ENCODE peak calls at places on chromosomes 1 and 21, in five cellular contexts. P, I, E, O and X are unnamed samples.
A peak's percentile ranks its signal among the peaks of the same experiment; 100 is the strongest.

GRCh38 chr1:44808063-44808937 is at the start of gene BTBD19:
- DNase-seq in P (peak; percentile 93), O (peak; percentile 62), I (no peak), E (peak; percentile 78), X (peak; percentile 73)

GRCh38 chr1:93844262-93845045 is 34.6 kb downstream of the DNTTIP2 start:
- DNase-seq in I (peak; percentile 83), O (no peak), E (peak; percentile 78), P (peak; percentile 70), X (peak; percentile 68)

GRCh38 chr1:93738075-93738622 is 56.5 kb upstream of the BCAR3 start:
- DNase-seq in E (peak; percentile 99), I (no peak), P (peak; percentile 95), O (no peak), X (no peak)

GRCh38 chr1:235015291-235015990 is 113.2 kb downstream of the TOMM20 start:
- DNase-seq in E (no peak), P (no peak), O (no peak), I (no peak), X (no peak)

GRCh38 chr1:58870298-58870676 is 86.4 kb upstream of the JUN start:
- DNase-seq in I (no peak), P (no peak), O (no peak), E (peak; percentile 86), X (no peak)

GRCh38 chr21:33238565-33239255 is 9.0 kb downstream of the IFNAR2 start:
- DNase-seq in O (no peak), P (peak; percentile 22), I (peak; percentile 86), E (no peak), X (no peak)

GRCh38 chr1:227323164-227323955 is 5.1 kb upstream of the CDC42BPA start:
- DNase-seq in I (no peak), P (no peak), O (no peak), E (no peak), X (no peak)

GRCh38 chr1:39204441-39205081 is at the start of gene MACF1:
- DNase-seq in P (peak; percentile 78), E (peak; percentile 91), O (peak; percentile 23), I (peak; percentile 61), X (peak; percentile 58)

GRCh38 chr1:9069324-9070100 is at the start of gene SLC2A5:
- DNase-seq in E (no peak), P (peak; percentile 46), O (no peak), I (peak; percentile 97), X (peak; percentile 39)

GRCh38 chr1:66490817-66491216 is 43.1 kb upstream of the SGIP1 start:
- DNase-seq in E (no peak), P (no peak), I (no peak), O (no peak), X (no peak)

GRCh38 chr21:41877901-41878830 is 978 bp downstream of the PRDM15 start:
- DNase-seq in I (peak; percentile 88), O (no peak), E (peak; percentile 40), P (peak; percentile 62), X (peak; percentile 30)

GRCh38 chr1:178571807-178572206 is 58.9 kb downstream of the TEX35 start:
- DNase-seq in P (peak; percentile 55), O (no peak), E (no peak), I (no peak), X (no peak)

GRCh38 chr21:36429672-36430546 is 44.7 kb downstream of the CHAF1B start:
- DNase-seq in E (peak; percentile 100), P (peak; percentile 97), I (no peak), O (no peak), X (no peak)

GRCh38 chr1:27418326-27418761 is 25.9 kb downstream of the GPR3 start:
- DNase-seq in P (peak; percentile 95), E (peak; percentile 91), I (no peak), O (peak; percentile 64), X (peak; percentile 79)

GRCh38 chr21:41933259-41934079 is 20.3 kb downstream of the C2CD2 start:
- DNase-seq in I (no peak), E (peak; percentile 11), O (no peak), P (peak; percentile 58), X (no peak)

GRCh38 chr1:112674986-112675727 is 698 bp downstream of the MOV10 start:
- DNase-seq in I (peak; percentile 41), E (no peak), P (peak; percentile 73), O (no peak), X (peak; percentile 32)

GRCh38 chr1:153356392-153357075 is 1.1 kb upstream of the S100A9 start:
- DNase-seq in P (no peak), O (no peak), E (no peak), I (no peak), X (no peak)

GRCh38 chr1:224047538-224047937 is 66.4 kb upstream of the FBXO28 start:
- DNase-seq in O (no peak), P (no peak), I (no peak), E (no peak), X (no peak)

GRCh38 chr1:27356628-27357280 is 10.0 kb downstream of the MAP3K6 start:
- DNase-seq in P (no peak), E (no peak), O (no peak), I (peak; percentile 48), X (no peak)

GRCh38 chr1:20588634-20589225 is at the start of gene CDA:
- DNase-seq in P (peak; percentile 46), O (no peak), I (no peak), E (peak; percentile 80), X (no peak)

GRCh38 chr1:59081795-59082194 is 215.1 kb upstream of the FGGY start:
- DNase-seq in O (no peak), E (no peak), I (no peak), P (peak; percentile 53), X (no peak)

GRCh38 chr1:245060684-245061374 is 94.0 kb upstream of the KIF26B start:
- DNase-seq in P (no peak), O (no peak), I (no peak), E (no peak), X (no peak)

GRCh38 chr1:37817481-37817880 is 9.5 kb upstream of the YRDC start:
- DNase-seq in I (no peak), P (no peak), O (peak; percentile 52), E (no peak), X (peak; percentile 81)

GRCh38 chr21:22575165-22575584 is 1577.0 kb downstream of the NCAM2 start:
- DNase-seq in O (no peak), I (peak; percentile 62), E (no peak), P (no peak), X (no peak)

GRCh38 chr21:36810443-36810842 is 111.5 kb downstream of the SIM2 start:
- DNase-seq in I (no peak), E (no peak), O (no peak), P (no peak), X (no peak)

GRCh38 chr1:47424336-47424982 is 8.4 kb downstream of the FOXE3 start:
- DNase-seq in P (peak; percentile 76), I (peak; percentile 41), E (peak; percentile 66), O (no peak), X (no peak)

GRCh38 chr1:116401646-116402176 is 28.7 kb downstream of the ATP1A1 start:
- DNase-seq in P (no peak), I (no peak), E (no peak), O (no peak), X (no peak)